ENCODE peak calls at places on chromosomes 4 and X, in ten cellular contexts. Y is neural progenitor cell, K is cardiac muscle cell, V is gastrocnemius medialis, Z is H9, H is psoas muscle, R is right lobe of liver, U is AG04450, J is MM.1S, N is body of pancreas. G is an unnamed sample.

GRCh38 chr4:68872442-68873217 is 56.8 kb downstream of the UGT2B10 start:
- DNase-seq in Y (no peak), K (peak; percentile 69), V (no peak), Z (no peak), H (no peak), R (no peak), U (no peak), J (no peak), N (no peak), G (no peak)

GRCh38 chrX:72245461-72246089 is 6.7 kb upstream of the ERCC6L start:
- DNase-seq in Y (peak; percentile 71), K (peak; percentile 38), V (peak; percentile 15), Z (peak; percentile 54), H (peak; percentile 40), R (no peak), U (no peak), J (peak; percentile 23), N (peak; percentile 59), G (peak; percentile 30)

GRCh38 chrX:149491812-149492211 is 13.3 kb downstream of the IDS start:
- DNase-seq in Y (no peak), K (no peak), V (no peak), Z (no peak), H (no peak), R (no peak), U (no peak), J (no peak), N (no peak), G (no peak)

GRCh38 chr4:98341309-98341708 is 80.1 kb downstream of the RAP1GDS1 start:
- DNase-seq in Y (no peak), K (no peak), V (no peak), Z (no peak), H (no peak), R (no peak), U (no peak), J (no peak), N (no peak), G (no peak)

GRCh38 chrX:110318664-110318968 is 731 bp upstream of the AMMECR1 start:
- DNase-seq in Y (no peak), K (no peak), V (no peak), Z (no peak), H (no peak), R (no peak), U (no peak), J (no peak), N (no peak), G (no peak)

GRCh38 chr4:118797558-118798142 is 38.3 kb downstream of the SEC24D start:
- DNase-seq in Y (no peak), K (no peak), V (no peak), Z (no peak), H (no peak), R (no peak), U (peak; percentile 26), J (no peak), N (no peak), G (no peak)

GRCh38 chrX:120625366-120625765 is 4.5 kb downstream of the C1GALT1C1 start:
- DNase-seq in Y (no peak), K (no peak), V (no peak), Z (no peak), H (no peak), R (no peak), U (no peak), J (peak; percentile 15), N (no peak), G (no peak)

GRCh38 chr4:138639018-138639876 is 376.3 kb upstream of the NOCT start:
- DNase-seq in Y (no peak), K (no peak), V (no peak), Z (no peak), H (no peak), R (no peak), U (no peak), J (no peak), N (no peak), G (no peak)

GRCh38 chrX:9578083-9578779 is 113.4 kb downstream of the TBL1X start:
- DNase-seq in Y (no peak), K (no peak), V (no peak), Z (no peak), H (no peak), R (no peak), U (no peak), J (no peak), N (no peak), G (no peak)

GRCh38 chr4:98838977-98839618 is 89.8 kb downstream of the EIF4E start:
- DNase-seq in Y (no peak), K (no peak), V (no peak), Z (no peak), H (no peak), R (no peak), U (no peak), J (no peak), N (no peak), G (no peak)

GRCh38 chr4:37008199-37008598 is 236.3 kb upstream of the NWD2 start:
- DNase-seq in Y (no peak), K (no peak), V (no peak), Z (no peak), H (no peak), R (no peak), U (no peak), J (no peak), N (peak; percentile 46), G (peak; percentile 54)

GRCh38 chr4:26787461-26788340 is 72.9 kb upstream of the STIM2 start:
- DNase-seq in Y (peak; percentile 60), K (peak; percentile 7), V (peak; percentile 30), Z (peak; percentile 70), H (peak; percentile 43), R (no peak), U (no peak), J (no peak), N (peak; percentile 51), G (peak; percentile 77)

GRCh38 chr4:173343832-173344397 is 9.8 kb upstream of the HMGB2 start:
- DNase-seq in Y (peak; percentile 18), K (no peak), V (no peak), Z (no peak), H (no peak), R (no peak), U (no peak), J (no peak), N (no peak), G (no peak)

GRCh38 chrX:52923781-52924241 is 26.7 kb downstream of the FAM156B start:
- DNase-seq in Y (no peak), K (peak; percentile 38), V (peak; percentile 60), Z (no peak), H (peak; percentile 23), R (no peak), U (no peak), J (peak; percentile 79), N (no peak), G (no peak)

GRCh38 chrX:24463077-24463476 is 2.0 kb upstream of the PDK3 start:
- DNase-seq in Y (no peak), K (no peak), V (no peak), Z (no peak), H (no peak), R (no peak), U (no peak), J (no peak), N (no peak), G (no peak)

GRCh38 chr4:185421366-185422124 is 4.2 kb downstream of the UFSP2 start:
- DNase-seq in Y (no peak), K (no peak), V (no peak), Z (no peak), H (no peak), R (no peak), U (peak; percentile 21), J (peak; percentile 8), N (no peak), G (no peak)

DNA sequence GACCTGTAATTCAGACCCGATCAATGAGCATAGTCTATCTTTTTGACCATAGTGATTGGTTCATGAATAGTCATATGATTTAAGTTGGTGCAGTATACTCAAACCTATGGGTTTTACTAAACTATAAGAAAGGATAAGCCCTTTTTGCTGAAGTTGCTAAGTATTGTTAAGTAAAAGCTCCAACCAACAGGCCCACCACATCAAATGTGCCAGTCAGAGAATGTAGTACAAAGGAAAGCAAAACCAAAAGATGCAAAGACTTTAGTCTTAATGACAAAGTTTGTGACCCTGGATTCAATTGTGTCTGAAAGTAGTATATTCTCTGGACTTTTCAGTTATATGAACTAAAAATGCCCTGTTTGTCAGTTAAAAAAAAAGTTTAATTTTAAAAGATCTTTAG is 208.1 kb upstream of the TET2 start:
- DNase-seq in Y (no peak), K (no peak), V (no peak), Z (no peak), H (no peak), R (no peak), U (no peak), J (peak; percentile 41), N (no peak), G (no peak)
- H3K27me3 ChIP-seq in Y (no peaks in the 10 kb centered on the region), K (no peaks in the 10 kb centered on the region), V (no peaks in the 10 kb centered on the region), Z (no peaks in the 10 kb centered on the region), H (no peaks in the 10 kb centered on the region), R (no peaks in the 10 kb centered on the region), U (no peaks in the 10 kb centered on the region), J (no peaks in the 10 kb centered on the region), N (no peaks in the 10 kb centered on the region), G (no peaks in the 10 kb centered on the region)

GRCh38 chr4:87465739-87466366 is 43.5 kb downstream of the NUDT9 start:
- DNase-seq in Y (peak; percentile 47), K (peak; percentile 40), V (no peak), Z (no peak), H (no peak), R (no peak), U (peak; percentile 10), J (peak; percentile 48), N (no peak), G (peak; percentile 21)
- H3K27ac ChIP-seq in Y (no peak overlapping the region), K (no peak overlapping the region), V (peak overlapping the region; percentile 10), Z (no peak overlapping the region), H (no peak overlapping the region), R (no peak overlapping the region), U (no peak overlapping the region), J (no peak overlapping the region), N (no peak overlapping the region), G (no peak overlapping the region)

DNA sequence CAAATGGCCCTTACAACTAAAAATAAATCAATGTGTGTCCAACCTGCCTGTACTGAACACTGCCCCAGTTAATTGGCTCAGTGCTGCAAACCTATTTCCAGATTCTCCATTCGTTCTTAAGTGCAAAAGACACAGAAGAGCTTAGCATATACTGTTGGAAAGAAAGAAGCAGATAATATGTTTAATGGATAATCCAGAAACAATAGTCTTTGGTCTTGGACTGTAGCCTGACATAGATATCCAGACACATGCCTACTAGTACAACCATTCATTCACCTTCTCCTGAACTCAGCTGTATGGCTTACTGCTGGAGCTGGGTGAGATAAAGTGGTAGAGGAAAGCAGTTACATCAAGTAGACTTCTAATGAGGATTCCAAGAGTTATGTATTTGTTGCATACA is 77.0 kb downstream of the LUZP4 start:
- DNase-seq in Y (no peak), K (no peak), V (no peak), Z (no peak), H (no peak), R (no peak), U (no peak), J (no peak), N (no peak), G (no peak)
- TF ChIP-seq CTCF in Y (no peak), K (no peak), V (no peak), Z (no peak), H (no peak), R (no peak), U (no peak), J (no peak), N (no peak), G (no peak)

DNA sequence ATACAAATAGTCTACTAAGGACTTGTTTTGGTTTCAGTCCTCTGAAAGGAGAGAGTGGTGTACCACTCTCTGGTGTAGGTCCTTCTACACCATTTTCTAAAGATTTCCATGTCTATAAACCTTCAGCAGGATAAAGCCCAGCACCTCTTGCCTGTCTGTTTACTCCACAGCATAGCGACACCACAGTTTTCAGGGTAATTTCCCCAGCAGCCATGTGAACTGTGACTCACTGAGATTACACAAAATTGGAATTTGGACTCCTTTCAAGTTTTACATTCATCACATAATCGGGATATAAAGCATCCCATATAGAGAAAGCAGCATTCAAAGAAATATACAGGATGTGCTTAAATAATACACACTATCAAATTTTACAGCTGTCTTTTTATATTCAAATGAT is 229.6 kb downstream of the PRDM5 start:
- DNase-seq in Y (no peak), K (no peak), V (no peak), Z (no peak), H (no peak), R (no peak), U (peak; percentile 66), J (no peak), N (no peak), G (no peak)
- H3K27me3 ChIP-seq in Y (no peaks in the 10 kb centered on the region), K (no peaks in the 10 kb centered on the region), V (no peaks in the 10 kb centered on the region), Z (no peaks in the 10 kb centered on the region), H (no peaks in the 10 kb centered on the region), R (no peaks in the 10 kb centered on the region), U (no peaks in the 10 kb centered on the region), J (no peaks in the 10 kb centered on the region), N (no peaks in the 10 kb centered on the region), G (no peaks in the 10 kb centered on the region)